ENCODE peak calls at places on chromosomes 6 and 20, in five cellular contexts. W is H1, P is uterus, F is lower leg skin, N is heart left ventricle. O is an unnamed sample.

GRCh38 chr6:24689964-24690363 is 23.1 kb downstream of the ACOT13 start:
- DNase-seq in W (no peak), P (no peak), F (no peak), N (no peak), O (no peak)

GRCh38 chr20:844473-845225 is 11.1 kb downstream of the FAM110A start:
- DNase-seq in W (peak), P (peak), F (peak), N (peak), O (peak)

GRCh38 chr6:4870821-4871494 is 94.8 kb downstream of the CDYL start:
- DNase-seq in W (no peak), P (no peak), F (no peak), N (no peak), O (no peak)

GRCh38 chr6:30507849-30508843 is 18.8 kb downstream of the HLA-E start:
- DNase-seq in W (no peak), P (no peak), F (no peak), N (no peak), O (no peak)

GRCh38 chr6:35970181-35970580 is 49.3 kb upstream of the SRPK1 start:
- DNase-seq in W (no peak), P (no peak), F (peak), N (no peak), O (no peak)

GRCh38 chr20:13202553-13202952 is 18.5 kb upstream of the ISM1 start:
- DNase-seq in W (no peak), P (no peak), F (no peak), N (no peak), O (no peak)

GRCh38 chr6:21596379-21597242 is 3.1 kb downstream of the SOX4 start:
- DNase-seq in W (no peak), P (peak), F (peak), N (peak), O (peak)

GRCh38 chr6:136549359-136550044 is 720 bp downstream of the MAP7 start:
- DNase-seq in W (no peak), P (peak), F (peak), N (no peak), O (no peak)

GRCh38 chr6:143414769-143415168 is 35.7 kb downstream of the ADAT2 start:
- DNase-seq in W (no peak), P (no peak), F (no peak), N (no peak), O (no peak)

GRCh38 chr20:36342316-36342715 is 36.2 kb downstream of the DLGAP4 start:
- DNase-seq in W (no peak), P (no peak), F (no peak), N (no peak), O (no peak)
- TF ChIP-seq POLR2A in W (no peak), P (no peak), F (no peak), N (no peak), O (no peak)

GRCh38 chr6:41039060-41039998 is at the start of gene UNC5CL:
- DNase-seq in W (no peak), P (no peak), F (peak), N (no peak), O (peak)
- TF ChIP-seq POLR2A in W (no peak), P (no peak), F (no peak), N (no peak), O (no peak)

DNA sequence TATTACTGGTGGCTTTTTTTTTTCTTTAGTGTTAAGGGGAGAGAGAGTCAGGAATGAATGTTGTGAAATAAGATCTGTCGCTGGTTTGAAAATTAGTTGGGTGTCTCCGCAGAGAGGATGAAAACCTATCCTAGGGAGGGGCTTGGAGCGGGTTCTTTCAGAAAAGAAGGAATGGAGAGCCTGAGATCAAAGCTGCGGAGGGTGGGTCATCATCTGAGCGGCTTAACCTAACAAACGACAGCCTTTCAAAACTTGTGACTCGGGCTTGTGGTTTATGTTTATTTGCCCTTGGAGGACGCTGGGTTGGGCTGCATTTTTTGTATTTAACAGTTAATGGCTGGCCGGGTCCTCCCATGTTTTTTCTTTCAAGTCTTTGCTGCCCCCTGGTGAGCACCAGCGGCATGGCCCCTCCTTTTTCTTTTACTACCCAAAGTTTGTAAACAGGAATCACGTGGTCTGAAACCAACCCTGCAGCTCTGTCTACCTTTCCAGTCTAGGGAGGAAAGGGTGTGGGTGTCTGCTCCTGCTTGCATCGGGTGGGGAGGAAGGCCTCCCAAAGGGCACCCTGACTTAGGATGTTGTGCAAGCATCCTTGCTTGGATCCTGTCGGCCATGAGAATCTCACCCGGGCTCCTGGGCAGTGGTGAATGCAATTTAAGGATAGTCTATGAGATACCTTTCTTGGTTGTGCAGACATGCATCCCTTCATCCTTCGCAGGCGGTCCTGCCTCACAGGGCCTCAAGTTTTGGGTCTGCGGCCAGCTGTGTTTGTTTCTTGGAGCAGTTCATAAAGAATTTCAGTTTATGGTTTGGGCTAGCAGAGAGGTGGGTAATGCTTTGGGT is 2.2 kb downstream of the PIM1 start:
- DNase-seq in W (peak), P (peak), F (peak), N (peak), O (peak)
- TF ChIP-seq POLR2A in W (peak), P (no peak), F (no peak), N (no peak), O (no peak)

GRCh38 chr6:34748757-34749156 is 8.5 kb upstream of the SNRPC start:
- DNase-seq in W (no peak), P (no peak), F (peak), N (no peak), O (no peak)
- TF ChIP-seq POLR2A in W (no peak), P (no peak), F (no peak), N (no peak), O (no peak)

GRCh38 chr6:134593887-134594286 is 276.0 kb upstream of the SGK1 start:
- DNase-seq in W (no peak), P (no peak), F (no peak), N (no peak), O (no peak)

GRCh38 chr6:134590449-134590848 is 272.5 kb upstream of the SGK1 start:
- DNase-seq in W (no peak), P (no peak), F (no peak), N (no peak), O (no peak)

GRCh38 chr6:134594881-134595280 is 277.0 kb upstream of the SGK1 start:
- DNase-seq in W (no peak), P (no peak), F (no peak), N (no peak), O (no peak)

GRCh38 chr6:134593442-134593841 is 275.5 kb upstream of the SGK1 start:
- DNase-seq in W (no peak), P (no peak), F (no peak), N (no peak), O (no peak)

DNA sequence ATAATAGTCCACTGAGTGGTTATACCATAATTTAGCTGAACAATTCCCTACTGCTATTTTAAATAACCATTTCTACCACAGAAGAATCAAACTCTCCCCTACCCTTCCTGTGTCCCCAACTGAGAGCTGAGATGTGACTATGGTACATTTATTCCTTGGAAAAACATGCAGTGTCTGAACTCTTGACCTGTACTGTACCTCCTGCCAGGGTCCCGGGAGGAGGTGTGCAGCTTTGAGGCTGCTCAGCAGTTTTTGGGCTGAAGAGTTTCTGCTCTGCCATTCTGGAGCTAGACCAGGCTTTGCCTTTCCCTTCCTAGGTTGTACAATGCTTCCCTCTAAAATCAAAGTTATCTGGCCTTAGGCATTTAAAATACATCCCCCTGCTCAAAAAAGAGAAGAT is 275.1 kb upstream of the SGK1 start:
- DNase-seq in W (no peak), P (no peak), F (no peak), N (no peak), O (no peak)
- TF ChIP-seq POLR2A in W (no peak), P (no peak), F (no peak), N (no peak), O (no peak)